ENCODE peak calls at places on chromosomes 12 and 14, in nine cellular contexts. L, W, P, U, N, D, I, A and Q are unnamed samples.

GRCh38 chr12:93427779-93428564 is 13.8 kb downstream of the UBE2N start:
- DNase-seq in I (no peak), W (peak), U (no peak), D (peak), A (no peak), P (no peak), L (no peak), N (no peak), Q (no peak)

GRCh38 chr14:75589896-75590295 is 11.5 kb downstream of the FLVCR2 start:
- DNase-seq in P (no peak), D (no peak), L (no peak), A (no peak), U (no peak), W (no peak), N (no peak), I (no peak), Q (no peak)

GRCh38 chr12:50612882-50613281 is 108.1 kb downstream of the DIP2B start:
- DNase-seq in U (no peak), N (no peak), P (no peak), D (no peak), W (no peak), A (peak), L (no peak), I (no peak), Q (no peak)

GRCh38 chr14:75824328-75824727 is 157.5 kb downstream of the TGFB3 start:
- DNase-seq in P (no peak), N (no peak), I (no peak), L (no peak), A (no peak), D (no peak), W (no peak), U (no peak), Q (no peak)

GRCh38 chr14:53186532-53186931 is 33.4 kb upstream of the DDHD1 start:
- DNase-seq in W (no peak), I (no peak), P (no peak), N (no peak), U (no peak), L (no peak), A (no peak), D (no peak), Q (no peak)

GRCh38 chr14:101120636-101121398 is 217.3 kb upstream of the RTL1 start:
- DNase-seq in P (peak), A (no peak), W (no peak), I (no peak), N (no peak), U (no peak), D (no peak), L (no peak), Q (peak)

GRCh38 chr12:77751939-77752338 is 78.8 kb upstream of the NAV3 start:
- DNase-seq in N (no peak), P (no peak), D (no peak), U (no peak), L (no peak), A (no peak), I (no peak), W (peak), Q (no peak)

GRCh38 chr14:96965885-96966595 is 168.9 kb downstream of the VRK1 start:
- DNase-seq in P (no peak), A (peak), U (no peak), L (no peak), I (no peak), N (no peak), D (no peak), W (no peak), Q (peak)

GRCh38 chr14:64198486-64198885 is 95.7 kb downstream of the ESR2 start:
- DNase-seq in P (no peak), I (no peak), D (no peak), L (no peak), W (no peak), N (no peak), A (no peak), U (no peak), Q (no peak)